ENCODE peak calls at places on chromosomes 3 and 15, in five cellular contexts. I is brain microvascular endothelial cell, O is kidney epithelial cell, B is upper lobe of right lung, A is Panc1. F is an unnamed sample. For H3K27me3, the result is how much of the 10 kb centered on the place peaks cover.

GRCh38 chr3:124246949-124247348 is 255.0 kb upstream of the ROPN1 start:
- DNase-seq in A (peak), B (no peak), I (no peak), O (no peak), F (peak)

GRCh38 chr3:142228964-142229363 is 3.6 kb upstream of the GK5 start:
- DNase-seq in O (no peak), I (no peak), B (no peak), A (no peak), F (no peak)

GRCh38 chr15:89673162-89673506 is 6.0 kb downstream of the PLIN1 start:
- DNase-seq in A (no peak), B (no peak), O (no peak), I (no peak), F (peak)

GRCh38 chr3:155313303-155313702 is 19.8 kb upstream of the STRIT1 start:
- DNase-seq in B (no peak), I (no peak), O (no peak), A (no peak), F (no peak)

GRCh38 chr3:12878026-12878636 is 36.8 kb upstream of the RPL32 start:
- DNase-seq in O (no peak), I (no peak), A (no peak), B (no peak), F (no peak)

GRCh38 chr15:63502843-63503738 is 1.3 kb upstream of the USP3 start:
- DNase-seq in A (peak), I (peak), O (peak), B (peak), F (peak)

GRCh38 chr3:18422972-18423371 is 2.2 kb downstream of the SATB1 start:
- DNase-seq in O (no peak), B (no peak), A (no peak), I (no peak), F (no peak)

GRCh38 chr3:41681479-41681878 is 280.4 kb downstream of the ULK4 start:
- DNase-seq in B (no peak), A (no peak), O (peak), I (peak), F (peak)

GRCh38 chr3:105365536-105366301 is 990 bp upstream of the ALCAM start:
- DNase-seq in A (peak), O (no peak), I (peak), B (peak), F (peak)

GRCh38 chr15:47184405-47185221 is 532.7 kb upstream of the SEMA6D start:
- DNase-seq in I (peak), A (no peak), B (peak), O (no peak), F (no peak)

GRCh38 chr3:18648163-18648562 is 223.0 kb upstream of the SATB1 start:
- DNase-seq in O (no peak), B (no peak), I (no peak), A (no peak), F (no peak)

GRCh38 chr3:177464392-177465225 is 267.3 kb upstream of the TBL1XR1 start:
- DNase-seq in O (no peak), A (no peak), I (no peak), B (no peak), F (no peak)

GRCh38 chr3:133037440-133037839 is 751 bp upstream of the TMEM108 start:
- DNase-seq in B (peak), I (no peak), O (no peak), A (no peak), F (no peak)

GRCh38 chr3:123105201-123106189 is 38.7 kb downstream of the PDIA5 start:
- DNase-seq in I (no peak), O (no peak), A (no peak), B (no peak), F (no peak)

GRCh38 chr3:195102609-195103467 is 168.1 kb downstream of the XXYLT1 start:
- DNase-seq in O (no peak), B (peak), I (peak), A (peak), F (peak)

GRCh38 chr15:31230630-31231485 is 95.8 kb upstream of the KLF13 start:
- DNase-seq in A (no peak), I (no peak), O (no peak), B (no peak), F (no peak)

GRCh38 chr15:59443341-59444081 is 5.5 kb downstream of the FAM81A start:
- DNase-seq in B (no peak), A (no peak), I (no peak), O (no peak), F (no peak)

GRCh38 chr3:149452036-149452435 is 22.5 kb upstream of the TM4SF4 start:
- DNase-seq in O (no peak), A (no peak), I (no peak), B (no peak), F (no peak)

GRCh38 chr3:149449100-149449654 is 25.3 kb upstream of the TM4SF4 start:
- DNase-seq in B (no peak), A (no peak), O (no peak), I (no peak), F (no peak)

GRCh38 chr3:149450281-149450680 is 24.2 kb upstream of the TM4SF4 start:
- DNase-seq in A (no peak), B (no peak), O (no peak), I (no peak), F (no peak)

GRCh38 chr3:149448331-149448831 is 26.1 kb upstream of the TM4SF4 start:
- DNase-seq in I (peak), O (no peak), A (no peak), B (no peak), F (peak)

GRCh38 chr3:149449799-149450198 is 24.7 kb upstream of the TM4SF4 start:
- DNase-seq in B (no peak), A (no peak), O (no peak), I (no peak), F (no peak)
- TF ChIP-seq CTCF in B (no peak), A (no peak), O (no peak), I (no peak), F (no peak)

DNA sequence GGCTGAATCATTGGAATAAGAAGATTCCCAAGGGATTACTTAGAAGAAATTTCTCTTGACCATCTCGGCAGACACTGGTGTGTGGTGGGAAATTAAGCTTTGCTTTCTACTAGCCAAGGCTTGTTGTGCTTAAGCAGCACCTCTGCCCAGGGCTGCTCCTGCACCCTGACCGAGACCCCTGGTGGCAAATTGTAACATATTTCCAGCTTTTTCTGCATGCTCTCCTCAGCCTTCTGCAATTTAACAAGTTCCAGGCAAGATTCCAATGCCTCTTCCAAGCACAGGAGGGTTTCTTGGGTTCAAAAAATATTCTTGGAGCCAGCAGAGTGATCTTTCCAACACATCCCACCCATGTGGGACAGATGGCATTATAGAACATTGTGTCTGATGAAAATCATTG is 210.5 kb downstream of the CLSTN2 start:
- DNase-seq in O (no peak), B (no peak), I (no peak), A (no peak), F (no peak)
- H3K27me3 ChIP-seq in O (under half), B (under half), I (under half), A (under half), F (under half)

DNA sequence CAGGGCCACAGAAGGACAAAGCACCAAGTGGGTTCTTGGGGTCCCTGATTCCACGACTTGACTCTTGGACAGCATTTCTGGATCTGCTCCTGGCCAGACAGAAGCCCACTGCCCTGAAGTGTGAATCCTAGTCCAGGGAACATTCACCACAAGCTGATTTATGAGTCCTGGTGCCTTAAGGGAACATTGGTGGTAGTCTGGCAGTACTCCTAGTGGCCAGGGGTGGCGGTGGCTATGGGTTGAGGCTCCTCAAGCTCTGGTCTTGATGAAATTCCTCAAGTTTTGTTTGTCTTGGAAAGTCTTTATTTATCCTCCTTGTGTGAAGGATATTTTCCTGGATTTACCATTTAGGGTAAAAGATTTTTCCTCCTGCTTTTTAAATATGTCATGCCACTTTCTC is 307.5 kb downstream of the PYDC2 start:
- DNase-seq in I (no peak), O (no peak), B (no peak), A (no peak), F (no peak)
- TF ChIP-seq CTCF in I (peak), O (no peak), B (no peak), A (no peak), F (no peak)

GRCh38 chr15:23881299-23881698 is 194.2 kb upstream of the NDN start:
- DNase-seq in O (no peak), I (no peak), B (no peak), A (no peak), F (no peak)
- H3K27me3 ChIP-seq in O (under half), I (under half), B (under half), A (under half), F (under half)

DNA sequence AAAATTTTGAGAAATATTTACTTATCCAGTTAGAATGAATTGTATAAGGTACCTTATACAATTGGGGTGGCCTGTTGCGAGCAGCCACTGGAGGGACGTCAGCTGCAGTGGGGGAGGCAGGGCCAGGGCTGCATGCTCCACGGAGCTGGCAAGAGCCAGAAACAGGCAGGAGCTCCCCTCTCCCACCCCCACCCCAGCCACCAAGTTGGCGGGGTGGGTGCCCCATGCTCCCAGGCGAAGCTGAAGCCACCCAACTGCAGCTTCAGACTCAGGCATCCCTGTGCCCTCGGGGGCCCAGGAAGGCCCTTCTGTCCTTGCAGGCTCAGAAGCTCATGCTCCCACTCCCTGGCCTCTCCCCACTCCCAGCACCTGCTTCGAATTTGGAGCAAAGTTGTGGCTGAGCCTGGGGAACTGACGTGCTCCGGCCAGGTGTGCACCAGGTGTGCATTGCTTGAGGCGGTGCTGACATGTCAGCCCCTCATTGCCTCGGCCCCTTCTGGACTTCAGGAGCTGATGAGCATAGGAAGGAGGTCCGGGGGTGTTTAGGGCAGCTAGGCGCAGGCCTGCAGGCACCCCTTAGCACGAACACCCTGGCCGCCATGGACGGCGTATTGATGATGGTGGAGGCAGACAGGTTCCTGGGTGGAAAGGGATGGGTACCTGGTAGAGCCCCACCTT is 743.8 kb upstream of the GBE1 start:
- DNase-seq in A (no peak), B (no peak), I (no peak), O (no peak), F (no peak)
- TF ChIP-seq CTCF in A (no peak), B (no peak), I (no peak), O (no peak), F (no peak)